ENCODE peak calls at places on chromosomes 1 and 21, in four cellular contexts. One of them, this sample, is unnamed.

GRCh38 chr1:25140073-25140797 is 92.1 kb downstream of the SYF2 start:
- DNase-seq in glomerular endothelial cell: no peak
- DNase-seq in left ventricle myocardium superior: no peak
- DNase-seq in activated CD4-positive, alpha-beta T cell treated with anti-CD3 and anti-CD28 coated beads, Interleukin-2, amount 50 U/mL, for 48 hours: no peak
- DNase-seq in this sample: no peak

GRCh38 chr1:202958544-202959275 is 598 bp upstream of the ADIPOR1 start:
- DNase-seq in glomerular endothelial cell: no peak
- DNase-seq in left ventricle myocardium superior: no peak
- DNase-seq in activated CD4-positive, alpha-beta T cell treated with anti-CD3 and anti-CD28 coated beads, Interleukin-2, amount 50 U/mL, for 48 hours: peak; percentile 12
- DNase-seq in this sample: no peak

GRCh38 chr1:109075531-109076490 is at the start of gene TAF13:
- DNase-seq in glomerular endothelial cell: peak; percentile 79
- DNase-seq in left ventricle myocardium superior: peak; percentile 97
- DNase-seq in activated CD4-positive, alpha-beta T cell treated with anti-CD3 and anti-CD28 coated beads, Interleukin-2, amount 50 U/mL, for 48 hours: peak; percentile 90
- DNase-seq in this sample: peak; percentile 92

GRCh38 chr1:183870351-183871077 is 65.6 kb downstream of the RGL1 start:
- DNase-seq in glomerular endothelial cell: no peak
- DNase-seq in left ventricle myocardium superior: peak; percentile 74
- DNase-seq in activated CD4-positive, alpha-beta T cell treated with anti-CD3 and anti-CD28 coated beads, Interleukin-2, amount 50 U/mL, for 48 hours: no peak
- DNase-seq in this sample: no peak

GRCh38 chr1:5780324-5780716 is 211.9 kb downstream of the NPHP4 start:
- DNase-seq in glomerular endothelial cell: no peak
- DNase-seq in left ventricle myocardium superior: no peak
- DNase-seq in activated CD4-positive, alpha-beta T cell treated with anti-CD3 and anti-CD28 coated beads, Interleukin-2, amount 50 U/mL, for 48 hours: no peak
- DNase-seq in this sample: no peak

GRCh38 chr1:166479052-166479631 is 312.3 kb upstream of the FAM78B start:
- DNase-seq in glomerular endothelial cell: peak; percentile 12
- DNase-seq in left ventricle myocardium superior: peak; percentile 32
- DNase-seq in activated CD4-positive, alpha-beta T cell treated with anti-CD3 and anti-CD28 coated beads, Interleukin-2, amount 50 U/mL, for 48 hours: peak; percentile 62
- DNase-seq in this sample: peak; percentile 63

GRCh38 chr1:244154882-244155531 is 103.9 kb downstream of the ZBTB18 start:
- DNase-seq in glomerular endothelial cell: no peak
- DNase-seq in left ventricle myocardium superior: no peak
- DNase-seq in activated CD4-positive, alpha-beta T cell treated with anti-CD3 and anti-CD28 coated beads, Interleukin-2, amount 50 U/mL, for 48 hours: no peak
- DNase-seq in this sample: no peak

GRCh38 chr1:10676987-10677386 is 119.5 kb downstream of the CASZ1 start:
- DNase-seq in glomerular endothelial cell: no peak
- DNase-seq in left ventricle myocardium superior: no peak
- DNase-seq in activated CD4-positive, alpha-beta T cell treated with anti-CD3 and anti-CD28 coated beads, Interleukin-2, amount 50 U/mL, for 48 hours: no peak
- DNase-seq in this sample: no peak

GRCh38 chr1:102919659-102920058 is 188.7 kb downstream of the COL11A1 start:
- DNase-seq in glomerular endothelial cell: no peak
- DNase-seq in left ventricle myocardium superior: no peak
- DNase-seq in activated CD4-positive, alpha-beta T cell treated with anti-CD3 and anti-CD28 coated beads, Interleukin-2, amount 50 U/mL, for 48 hours: no peak
- DNase-seq in this sample: no peak

GRCh38 chr21:45611296-45611695 is 32.2 kb upstream of the PCBP3 start:
- DNase-seq in glomerular endothelial cell: no peak
- DNase-seq in left ventricle myocardium superior: no peak
- DNase-seq in activated CD4-positive, alpha-beta T cell treated with anti-CD3 and anti-CD28 coated beads, Interleukin-2, amount 50 U/mL, for 48 hours: no peak
- DNase-seq in this sample: no peak

GRCh38 chr1:64495878-64496277 is 25.9 kb downstream of the CACHD1 start:
- DNase-seq in glomerular endothelial cell: no peak
- DNase-seq in left ventricle myocardium superior: no peak
- DNase-seq in activated CD4-positive, alpha-beta T cell treated with anti-CD3 and anti-CD28 coated beads, Interleukin-2, amount 50 U/mL, for 48 hours: no peak
- DNase-seq in this sample: no peak

GRCh38 chr1:193905288-193906085 is 719.1 kb upstream of the B3GALT2 start:
- DNase-seq in glomerular endothelial cell: no peak
- DNase-seq in left ventricle myocardium superior: no peak
- DNase-seq in activated CD4-positive, alpha-beta T cell treated with anti-CD3 and anti-CD28 coated beads, Interleukin-2, amount 50 U/mL, for 48 hours: no peak
- DNase-seq in this sample: no peak

GRCh38 chr21:40681164-40681859 is 165.6 kb downstream of the DSCAM start:
- DNase-seq in glomerular endothelial cell: no peak
- DNase-seq in left ventricle myocardium superior: peak; percentile 64
- DNase-seq in activated CD4-positive, alpha-beta T cell treated with anti-CD3 and anti-CD28 coated beads, Interleukin-2, amount 50 U/mL, for 48 hours: no peak
- DNase-seq in this sample: no peak

GRCh38 chr1:37858931-37859506 is 373 bp downstream of the MTF1 start:
- DNase-seq in glomerular endothelial cell: no peak
- DNase-seq in left ventricle myocardium superior: no peak
- DNase-seq in activated CD4-positive, alpha-beta T cell treated with anti-CD3 and anti-CD28 coated beads, Interleukin-2, amount 50 U/mL, for 48 hours: peak; percentile 7
- DNase-seq in this sample: no peak

GRCh38 chr1:31795801-31796621 is 19.8 kb downstream of the SPOCD1 start:
- DNase-seq in glomerular endothelial cell: no peak
- DNase-seq in left ventricle myocardium superior: no peak
- DNase-seq in activated CD4-positive, alpha-beta T cell treated with anti-CD3 and anti-CD28 coated beads, Interleukin-2, amount 50 U/mL, for 48 hours: no peak
- DNase-seq in this sample: no peak